ENCODE peak calls at places on chromosomes 6 and 20, in four cellular contexts. I, F, E and G are unnamed samples.

GRCh38 chr6:107698146-107698545 is 126.0 kb downstream of the SCML4 start:
- DNase-seq in I (no peak), F (no peak), E (no peak), G (no peak)

GRCh38 chr6:138787138-138787537 is 8.7 kb upstream of the ECT2L start:
- DNase-seq in I (no peak), F (no peak), E (no peak), G (no peak)

GRCh38 chr20:4808872-4809271 is 87.2 kb downstream of the PRND start:
- DNase-seq in I (no peak), F (no peak), E (no peak), G (no peak)

GRCh38 chr20:41475507-41475906 is 108.9 kb upstream of the EMILIN3 start:
- DNase-seq in I (peak), F (no peak), E (no peak), G (no peak)

GRCh38 chr6:19802656-19803055 is 34.5 kb upstream of the ID4 start:
- DNase-seq in I (no peak), F (no peak), E (no peak), G (no peak)

GRCh38 chr6:46051962-46052361 is 36.3 kb upstream of the CLIC5 start:
- DNase-seq in I (no peak), F (no peak), E (no peak), G (no peak)

GRCh38 chr20:16699287-16699686 is 30.5 kb upstream of the SNRPB2 start:
- DNase-seq in I (no peak), F (no peak), E (no peak), G (no peak)

GRCh38 chr20:54197621-54198604 is 10.0 kb upstream of the PFDN4 start:
- DNase-seq in I (no peak), F (no peak), E (peak), G (peak)

GRCh38 chr6:99485395-99485773 is 29.8 kb downstream of the USP45 start:
- DNase-seq in I (no peak), F (no peak), E (no peak), G (no peak)

GRCh38 chr6:117303323-117303722 is 38.0 kb downstream of the VGLL2 start:
- DNase-seq in I (no peak), F (no peak), E (no peak), G (no peak)

GRCh38 chr6:14177413-14178082 is 60.0 kb downstream of the CD83 start:
- DNase-seq in I (no peak), F (no peak), E (no peak), G (no peak)

GRCh38 chr20:45823949-45824835 is 2.9 kb downstream of the TNNC2 start:
- DNase-seq in I (peak), F (peak), E (peak), G (no peak)

GRCh38 chr6:54737247-54737646 is 109.3 kb upstream of the FAM83B start:
- DNase-seq in I (no peak), F (peak), E (peak), G (peak)

GRCh38 chr6:151704383-151704782 is 103.1 kb upstream of the ESR1 start:
- DNase-seq in I (no peak), F (no peak), E (no peak), G (no peak)

GRCh38 chr6:100461920-100462295 is 2.8 kb downstream of the SIM1 start:
- DNase-seq in I (no peak), F (no peak), E (no peak), G (no peak)

GRCh38 chr6:122048570-122048969 is 350.9 kb upstream of the HSF2 start:
- DNase-seq in I (no peak), F (no peak), E (no peak), G (no peak)

GRCh38 chr6:122825180-122825579 is 36.1 kb downstream of the SMPDL3A start:
- DNase-seq in I (no peak), F (no peak), E (no peak), G (no peak)

GRCh38 chr6:83908813-83909212 is 49.3 kb downstream of the CYB5R4 start:
- DNase-seq in I (peak), F (no peak), E (no peak), G (no peak)

GRCh38 chr6:148242180-148242579 is 100.5 kb upstream of the SASH1 start:
- DNase-seq in I (no peak), F (no peak), E (no peak), G (no peak)

GRCh38 chr6:34950849-34951248 is 61.8 kb downstream of the ANKS1A start:
- DNase-seq in I (no peak), F (no peak), E (peak), G (no peak)

GRCh38 chr6:22656696-22657340 is 87.5 kb downstream of the HDGFL1 start:
- DNase-seq in I (no peak), F (no peak), E (no peak), G (no peak)

GRCh38 chr6:10643214-10643641 is 51.2 kb downstream of the C6orf52 start:
- DNase-seq in I (no peak), F (no peak), E (no peak), G (no peak)

GRCh38 chr6:150336299-150336698 is 32.5 kb upstream of the IYD start:
- DNase-seq in I (peak), F (no peak), E (no peak), G (no peak)

GRCh38 chr6:119138906-119139541 is 60.6 kb upstream of the FAM184A start:
- DNase-seq in I (no peak), F (no peak), E (no peak), G (no peak)

GRCh38 chr6:68709882-68710281 is 74.8 kb downstream of the ADGRB3 start:
- DNase-seq in I (no peak), F (no peak), E (no peak), G (no peak)

GRCh38 chr6:156909212-156910010 is 132.2 kb downstream of the ARID1B start:
- DNase-seq in I (no peak), F (no peak), E (no peak), G (no peak)

GRCh38 chr6:78253618-78254017 is 600.8 kb downstream of the MEI4 start:
- DNase-seq in I (no peak), F (no peak), E (no peak), G (no peak)

GRCh38 chr6:30391240-30391639 is 46.3 kb downstream of the RPP21 start:
- DNase-seq in I (no peak), F (no peak), E (no peak), G (no peak)

GRCh38 chr6:18016133-18016532 is 28.7 kb upstream of the KIF13A start:
- DNase-seq in I (no peak), F (no peak), E (no peak), G (no peak)

GRCh38 chr20:49713779-49714712 is at the start of gene B4GALT5:
- DNase-seq in I (peak), F (peak), E (peak), G (peak)

GRCh38 chr20:39298116-39298515 is 336.0 kb downstream of the DHX35 start:
- DNase-seq in I (no peak), F (no peak), E (no peak), G (no peak)

GRCh38 chr6:67411036-67411435 is 1224.0 kb upstream of the ADGRB3 start:
- DNase-seq in I (peak), F (no peak), E (no peak), G (no peak)

GRCh38 chr6:99426454-99426762 is 1.3 kb upstream of the PNISR start:
- DNase-seq in I (no peak), F (no peak), E (no peak), G (no peak)

GRCh38 chr20:34579191-34579661 is 20.7 kb downstream of the MAP1LC3A start:
- DNase-seq in I (peak), F (no peak), E (peak), G (no peak)

GRCh38 chr20:38043512-38044300 is 10.2 kb downstream of the RPRD1B start:
- DNase-seq in I (peak), F (no peak), E (no peak), G (peak)

GRCh38 chr20:49290608-49291191 is 12.8 kb upstream of the ZNFX1 start:
- DNase-seq in I (no peak), F (no peak), E (no peak), G (no peak)

GRCh38 chr20:19440660-19441527 is 228.5 kb downstream of the SLC24A3 start:
- DNase-seq in I (no peak), F (no peak), E (no peak), G (no peak)
- TF ChIP-seq JUN in I (no peak), F (no peak), E (no peak), G (no peak)

GRCh38 chr6:21448485-21449109 is 145.0 kb upstream of the SOX4 start:
- DNase-seq in I (no peak), F (no peak), E (no peak), G (no peak)

GRCh38 chr6:21447987-21448386 is 145.6 kb upstream of the SOX4 start:
- DNase-seq in I (no peak), F (no peak), E (no peak), G (no peak)

GRCh38 chr6:21442874-21443273 is 150.7 kb upstream of the SOX4 start:
- DNase-seq in I (no peak), F (no peak), E (no peak), G (no peak)

GRCh38 chr6:21441386-21441785 is 152.2 kb upstream of the SOX4 start:
- DNase-seq in I (no peak), F (no peak), E (no peak), G (no peak)

GRCh38 chr6:21444861-21445260 is 148.7 kb upstream of the SOX4 start:
- DNase-seq in I (no peak), F (no peak), E (no peak), G (no peak)
- TF ChIP-seq JUN in I (no peak), F (no peak), E (no peak), G (no peak)

GRCh38 chr6:21527731-21528130 is 65.8 kb upstream of the SOX4 start:
- DNase-seq in I (no peak), F (no peak), E (no peak), G (no peak)
- TF ChIP-seq JUN in I (no peak), F (no peak), E (no peak), G (no peak)

GRCh38 chr6:39193201-39193791 is 36.0 kb downstream of the KCNK5 start:
- DNase-seq in I (no peak), F (no peak), E (no peak), G (no peak)
- TF ChIP-seq JUN in I (no peak), F (no peak), E (no peak), G (no peak)

GRCh38 chr6:9455794-9456193 is 959.1 kb downstream of the TFAP2A start:
- DNase-seq in I (no peak), F (no peak), E (no peak), G (no peak)
- TF ChIP-seq JUN in I (no peak), F (no peak), E (no peak), G (no peak)

DNA sequence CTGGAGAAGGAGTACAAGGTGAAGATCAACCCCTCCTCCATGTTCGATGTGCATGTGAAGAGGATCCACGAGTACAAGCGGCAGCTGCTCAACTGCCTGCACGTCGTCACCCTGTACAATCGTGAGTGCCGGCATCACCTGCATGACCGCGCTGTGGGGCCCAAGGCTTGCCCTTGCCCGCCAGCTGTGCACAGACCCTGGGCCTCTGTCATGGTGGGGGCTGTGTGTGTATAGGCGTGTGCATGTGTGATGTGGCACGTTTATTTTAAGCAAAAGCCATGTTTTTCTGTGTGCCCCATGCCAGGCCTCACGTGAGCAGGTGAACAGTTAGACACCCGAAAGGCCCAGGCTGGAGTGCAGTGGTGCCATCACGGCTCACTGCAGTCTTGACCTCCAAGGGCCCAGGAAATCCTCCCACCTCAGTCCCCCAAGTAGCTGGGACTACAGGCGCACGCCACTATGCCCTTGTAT is 36.3 kb downstream of the PYGB start:
- DNase-seq in I (no peak), F (peak), E (no peak), G (no peak)
- TF ChIP-seq JUN in I (no peak), F (no peak), E (no peak), G (no peak)

GRCh38 chr6:24755284-24755683 is 19.5 kb upstream of the GMNN start:
- DNase-seq in I (no peak), F (no peak), E (no peak), G (peak)
- TF ChIP-seq JUN in I (no peak), F (no peak), E (no peak), G (no peak)

DNA sequence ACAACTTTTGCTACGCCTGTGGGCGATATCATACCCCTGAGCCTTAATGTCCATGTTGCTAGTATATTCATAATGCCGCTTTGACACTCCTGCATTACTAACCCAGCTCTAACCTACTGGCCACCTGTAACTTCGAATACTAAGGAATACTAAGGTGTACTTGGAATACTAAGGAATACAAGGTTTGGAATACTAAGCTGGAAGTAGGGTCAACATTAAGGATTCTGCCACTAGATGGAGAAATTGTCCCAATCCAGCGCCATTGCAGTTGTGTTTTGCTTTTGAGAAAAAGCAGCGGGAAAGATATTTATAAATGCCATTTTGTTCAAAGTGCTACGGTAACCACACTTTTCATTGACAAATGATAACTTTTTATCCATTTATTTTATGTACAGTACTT is 10.7 kb downstream of the TBXT start:
- DNase-seq in I (no peak), F (no peak), E (peak), G (peak)
- TF ChIP-seq JUN in I (no peak), F (no peak), E (no peak), G (no peak)

GRCh38 chr20:47574616-47575401 is 73.1 kb downstream of the NCOA3 start:
- DNase-seq in I (peak), F (no peak), E (no peak), G (peak)
- TF ChIP-seq JUN in I (no peak), F (no peak), E (no peak), G (no peak)

GRCh38 chr20:44355503-44356352 is at the start of gene HNF4A:
- DNase-seq in I (no peak), F (no peak), E (peak), G (peak)
- TF ChIP-seq JUN in I (no peak), F (no peak), E (peak), G (peak)